ENCODE peak calls at places on chromosomes 11 and 22, in five cellular contexts. D is OCI-LY7, X is trophoblast cell, U is GM23338, C is fibroblast of lung. A is an unnamed sample.

GRCh38 chr11:121112498-121113455 is 11.7 kb downstream of the TECTA start:
- DNase-seq in D (peak; percentile 41), X (peak; percentile 72), U (peak; percentile 95), C (peak; percentile 77), A (peak; percentile 85)

GRCh38 chr11:96246718-96247540 is 96.1 kb downstream of the MAML2 start:
- DNase-seq in D (no peak), X (peak; percentile 54), U (no peak), C (peak; percentile 88), A (no peak)

GRCh38 chr11:19793356-19793755 is 80.7 kb downstream of the NAV2 start:
- DNase-seq in D (no peak), X (no peak), U (no peak), C (no peak), A (no peak)

GRCh38 chr11:36449566-36450390 is 60.3 kb downstream of the TRAF6 start:
- DNase-seq in D (peak; percentile 20), X (no peak), U (no peak), C (peak; percentile 62), A (no peak)

GRCh38 chr22:17741866-17742527 is 32.3 kb downstream of the BID start:
- DNase-seq in D (no peak), X (no peak), U (no peak), C (no peak), A (no peak)

GRCh38 chr11:67167715-67168114 is 48.7 kb downstream of the KDM2A start:
- DNase-seq in D (no peak), X (no peak), U (no peak), C (no peak), A (no peak)

GRCh38 chr11:36509265-36509664 is 807 bp downstream of the TRAF6 start:
- DNase-seq in D (peak; percentile 19), X (peak; percentile 90), U (peak; percentile 35), C (peak; percentile 57), A (peak; percentile 34)

GRCh38 chr11:129881570-129882170 is 13.7 kb downstream of the NFRKB start:
- DNase-seq in D (peak; percentile 63), X (peak; percentile 65), U (peak; percentile 75), C (peak; percentile 20), A (peak; percentile 74)

GRCh38 chr11:86068138-86068861 is 584 bp downstream of the PICALM start:
- DNase-seq in D (peak; percentile 66), X (peak; percentile 39), U (peak; percentile 52), C (no peak), A (peak; percentile 42)

GRCh38 chr22:30591191-30591587 is 521 bp downstream of the PES1 start:
- DNase-seq in D (no peak), X (peak; percentile 32), U (no peak), C (peak; percentile 55), A (no peak)

GRCh38 chr11:65640483-65641207 is 2.7 kb downstream of the SIPA1 start:
- DNase-seq in D (peak; percentile 81), X (no peak), U (no peak), C (no peak), A (no peak)

GRCh38 chr22:38951734-38952133 is 5.7 kb upstream of the APOBEC3A start:
- DNase-seq in D (no peak), X (no peak), U (no peak), C (no peak), A (no peak)

GRCh38 chr11:134290646-134291045 is 14.5 kb downstream of the GLB1L3 start:
- DNase-seq in D (no peak), X (no peak), U (no peak), C (no peak), A (no peak)

GRCh38 chr11:84437129-84438123 is 1151.3 kb upstream of the CCDC90B start:
- DNase-seq in D (peak; percentile 15), X (no peak), U (peak; percentile 95), C (peak; percentile 10), A (no peak)

GRCh38 chr22:38766076-38766777 is 10.4 kb upstream of the SUN2 start:
- DNase-seq in D (peak; percentile 26), X (peak; percentile 94), U (peak; percentile 93), C (peak; percentile 48), A (peak; percentile 77)

GRCh38 chr11:58965246-58965985 is 26.1 kb downstream of the GLYATL1 start:
- DNase-seq in D (no peak), X (peak; percentile 37), U (no peak), C (peak; percentile 45), A (no peak)

GRCh38 chr11:66843776-66844495 is 695 bp downstream of the RCE1 start:
- DNase-seq in D (no peak), X (no peak), U (no peak), C (no peak), A (no peak)

GRCh38 chr11:12746593-12747097 is 72.4 kb downstream of the TEAD1 start:
- DNase-seq in D (no peak), X (peak; percentile 41), U (peak; percentile 95), C (peak; percentile 95), A (peak; percentile 72)

GRCh38 chr11:119092880-119093665 is 8.4 kb downstream of the HMBS start:
- DNase-seq in D (no peak), X (no peak), U (no peak), C (peak; percentile 64), A (no peak)

GRCh38 chr11:77109236-77110019 is 6.8 kb downstream of the OMP start:
- DNase-seq in D (no peak), X (no peak), U (no peak), C (peak; percentile 85), A (no peak)
- H2AFZ ChIP-seq in D (no peak overlapping the region), X (no peak overlapping the region), U (no peak overlapping the region), C (no peak overlapping the region), A (no peak overlapping the region)

DNA sequence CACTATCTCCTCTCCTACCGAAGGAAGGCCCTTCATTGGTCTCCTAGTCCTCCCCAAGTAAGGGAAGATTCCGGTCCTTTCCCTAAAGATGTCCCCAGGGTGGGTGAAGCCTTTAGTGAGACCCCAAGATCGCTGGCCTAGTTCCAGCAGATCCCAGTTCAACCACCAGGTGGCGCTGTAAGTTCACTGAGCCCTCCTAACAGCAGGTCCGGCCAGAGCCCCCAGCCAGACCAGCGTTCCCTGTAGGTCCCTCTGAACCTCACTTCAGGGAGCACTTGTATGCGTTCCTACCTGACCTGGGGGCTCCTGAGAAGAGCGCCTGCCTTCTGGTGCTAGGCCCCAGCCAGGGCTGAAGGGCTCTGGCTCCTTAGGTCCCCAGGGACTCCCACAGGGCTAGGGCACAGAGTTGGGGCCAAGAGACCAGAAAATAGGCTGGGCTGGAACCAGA is 38.1 kb downstream of the LMO1 start:
- DNase-seq in D (peak; percentile 56), X (peak; percentile 75), U (peak; percentile 92), C (peak; percentile 36), A (peak; percentile 94)
- H2AFZ ChIP-seq in D (no peak overlapping the region), X (peak overlapping the region; percentile 0), U (peak overlapping the region; percentile 92), C (no peak overlapping the region), A (no peak overlapping the region)

GRCh38 chr22:32661296-32661695 is 140.2 kb upstream of the TIMP3 start:
- DNase-seq in D (no peak), X (peak; percentile 75), U (no peak), C (peak; percentile 96), A (no peak)
- H2AFZ ChIP-seq in D (no peak overlapping the region), X (no peak overlapping the region), U (no peak overlapping the region), C (no peak overlapping the region), A (peak overlapping the region; percentile 59)

DNA sequence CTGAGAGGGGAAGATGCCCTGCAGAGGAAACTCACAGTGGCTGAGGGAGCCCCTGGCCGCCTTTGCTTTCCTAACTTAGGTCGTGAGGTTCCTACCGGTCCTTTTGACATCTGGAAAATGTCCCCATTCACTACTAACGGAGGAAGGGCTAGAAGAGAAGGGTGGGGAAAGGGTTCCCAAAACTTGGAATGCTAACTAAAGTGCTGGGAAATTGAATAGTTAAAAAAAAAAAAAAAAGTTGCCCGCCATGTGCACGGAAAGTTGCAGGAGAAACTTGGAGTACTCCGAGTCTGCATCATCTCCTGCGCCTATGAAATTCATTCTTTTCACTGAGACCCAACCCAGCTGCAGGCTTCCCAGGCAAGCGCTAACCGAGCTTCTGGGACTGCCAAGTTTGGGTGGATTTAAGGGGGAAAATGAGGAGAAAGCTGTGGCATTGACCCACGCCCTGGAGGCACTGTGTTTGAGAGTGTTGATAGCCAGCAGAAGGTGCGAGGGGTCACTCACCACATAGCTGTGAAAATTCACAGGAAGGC is 854 bp downstream of the TIMP3 start:
- DNase-seq in D (no peak), X (peak; percentile 16), U (no peak), C (peak; percentile 48), A (no peak)
- H2AFZ ChIP-seq in D (no peak overlapping the region), X (no peak overlapping the region), U (no peak overlapping the region), C (no peak overlapping the region), A (peak overlapping the region; percentile 65)

GRCh38 chr11:5928269-5928668 is 13.8 kb upstream of the OR56A3 start:
- DNase-seq in D (no peak), X (no peak), U (peak; percentile 34), C (no peak), A (no peak)
- H2AFZ ChIP-seq in D (no peak overlapping the region), X (no peak overlapping the region), U (peak overlapping the region; percentile 38), C (no peak overlapping the region), A (no peak overlapping the region)

GRCh38 chr22:36257948-36258674 is 5.2 kb downstream of the APOL1 start:
- DNase-seq in D (no peak), X (no peak), U (no peak), C (no peak), A (no peak)

GRCh38 chr22:36256474-36256873 is 3.5 kb downstream of the APOL1 start:
- DNase-seq in D (no peak), X (no peak), U (no peak), C (no peak), A (no peak)

GRCh38 chr22:36252754-36253522 is at the start of gene APOL1:
- DNase-seq in D (peak; percentile 32), X (peak; percentile 74), U (no peak), C (no peak), A (no peak)

GRCh38 chr22:36257308-36257707 is 4.4 kb downstream of the APOL1 start:
- DNase-seq in D (no peak), X (no peak), U (no peak), C (no peak), A (no peak)

DNA sequence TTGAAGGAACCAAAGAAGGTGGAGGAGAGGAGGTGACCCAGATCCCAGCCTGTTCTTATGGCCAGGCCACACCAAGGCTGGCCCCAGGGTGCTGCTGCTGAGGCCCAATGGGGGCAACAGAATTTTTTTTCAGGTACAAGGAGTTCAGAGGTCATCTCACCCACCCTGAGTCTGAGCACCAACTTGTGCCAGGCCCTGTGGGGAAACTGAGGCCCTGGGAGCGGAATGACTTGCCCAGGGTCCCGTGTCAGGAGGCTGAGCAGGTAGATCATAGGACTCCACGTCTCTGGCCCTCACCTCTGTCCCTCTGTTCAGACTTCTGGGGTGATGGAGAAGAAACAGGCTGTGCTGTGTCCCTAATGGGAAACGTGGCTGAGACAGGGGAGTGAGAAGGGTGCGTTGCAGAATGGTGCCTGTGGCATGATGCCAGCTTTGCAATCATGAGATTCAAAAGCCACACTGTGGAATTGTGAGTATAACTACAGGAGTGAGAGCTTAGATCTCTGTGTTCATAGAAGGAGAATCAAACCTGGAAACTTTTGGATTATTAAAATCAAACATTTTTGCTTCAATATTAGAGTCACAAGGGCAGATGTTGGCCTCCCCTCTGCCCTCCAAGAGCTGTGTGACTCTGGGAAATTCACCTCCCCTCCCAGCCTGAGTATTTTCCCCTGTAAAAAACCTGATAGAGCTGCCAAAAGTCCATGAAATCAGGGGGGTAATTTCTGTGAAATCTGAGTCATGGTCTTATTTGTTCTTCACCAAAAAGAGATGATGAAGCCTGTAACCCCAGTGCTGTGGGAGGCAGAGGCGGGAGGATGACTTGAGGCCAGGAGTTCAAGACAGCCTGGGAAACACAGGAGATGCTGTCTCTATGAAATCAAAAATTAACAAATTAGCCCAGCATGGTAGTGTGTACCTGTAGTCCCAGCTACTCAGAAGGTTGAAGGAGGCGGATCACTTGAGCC is 874 bp downstream of the APOL1 start:
- DNase-seq in D (no peak), X (no peak), U (no peak), C (no peak), A (peak; percentile 29)
- H2AFZ ChIP-seq in D (peak overlapping the region; percentile 58), X (no peak overlapping the region), U (no peak overlapping the region), C (no peak overlapping the region), A (no peak overlapping the region)

GRCh38 chr11:34426766-34427170 is 12.0 kb upstream of the CAT start:
- DNase-seq in D (no peak), X (no peak), U (no peak), C (peak; percentile 43), A (peak; percentile 73)
- H2AFZ ChIP-seq in D (no peak overlapping the region), X (no peak overlapping the region), U (no peak overlapping the region), C (no peak overlapping the region), A (peak overlapping the region; percentile 52)

A was measured in SK-N-SH.